ENCODE peak calls at places on chromosomes 3 and 15, in seven cellular contexts. M, Q, C, R, E, V and J are unnamed samples.

GRCh38 chr3:106086636-106087035 is 217.8 kb upstream of the CBLB start:
- DNase-seq in M (no peak), Q (no peak), C (no peak), R (no peak), E (no peak), V (no peak), J (no peak)

GRCh38 chr3:196080997-196081833 is 675 bp downstream of the TFRC start:
- DNase-seq in M (peak), Q (peak), C (no peak), R (peak), E (peak), V (peak), J (peak)

GRCh38 chr3:157353657-157354056 is 83.0 kb upstream of the PTX3 start:
- DNase-seq in M (no peak), Q (no peak), C (no peak), R (no peak), E (no peak), V (no peak), J (no peak)

GRCh38 chr3:45332901-45333407 is 55.4 kb upstream of the LARS2 start:
- DNase-seq in M (no peak), Q (no peak), C (no peak), R (no peak), E (no peak), V (no peak), J (no peak)

GRCh38 chr3:129078510-129078909 is 17.9 kb downstream of the GP9 start:
- DNase-seq in M (no peak), Q (no peak), C (no peak), R (no peak), E (no peak), V (no peak), J (no peak)

GRCh38 chr3:188164248-188164687 is 10.3 kb downstream of the LPP start:
- DNase-seq in M (no peak), Q (no peak), C (no peak), R (no peak), E (no peak), V (peak), J (no peak)

GRCh38 chr15:92400573-92400972 is 6.9 kb downstream of the ST8SIA2 start:
- DNase-seq in M (no peak), Q (no peak), C (no peak), R (no peak), E (no peak), V (no peak), J (no peak)

GRCh38 chr15:60945196-60945595 is 283.9 kb downstream of the RORA start:
- DNase-seq in M (peak), Q (no peak), C (no peak), R (peak), E (no peak), V (no peak), J (peak)

GRCh38 chr15:35719964-35720507 is 174.1 kb upstream of the DPH6 start:
- DNase-seq in M (no peak), Q (peak), C (no peak), R (no peak), E (no peak), V (no peak), J (no peak)

GRCh38 chr3:107934808-107935207 is 156.0 kb downstream of the CD47 start:
- DNase-seq in M (no peak), Q (no peak), C (no peak), R (no peak), E (no peak), V (no peak), J (no peak)

GRCh38 chr3:188943591-188943990 is 228.2 kb upstream of the TPRG1 start:
- DNase-seq in M (no peak), Q (peak), C (no peak), R (no peak), E (no peak), V (no peak), J (no peak)

GRCh38 chr3:138367912-138368311 is 19.5 kb downstream of the MRAS start:
- DNase-seq in M (peak), Q (peak), C (no peak), R (no peak), E (no peak), V (no peak), J (peak)

GRCh38 chr3:2735392-2735894 is 374.7 kb downstream of the IL5RA start:
- DNase-seq in M (no peak), Q (no peak), C (no peak), R (no peak), E (no peak), V (no peak), J (no peak)

GRCh38 chr15:58442122-58442521 is 10.3 kb downstream of the LIPC start:
- DNase-seq in M (no peak), Q (no peak), C (no peak), R (no peak), E (no peak), V (no peak), J (no peak)

GRCh38 chr3:31166249-31166885 is 271.9 kb upstream of the GADL1 start:
- DNase-seq in M (no peak), Q (peak), C (no peak), R (no peak), E (no peak), V (no peak), J (no peak)

GRCh38 chr3:24005669-24006068 is 60.6 kb downstream of the NR1D2 start:
- DNase-seq in M (no peak), Q (no peak), C (no peak), R (no peak), E (no peak), V (no peak), J (no peak)

GRCh38 chr3:25678581-25678980 is 13.9 kb upstream of the TOP2B start:
- DNase-seq in M (no peak), Q (no peak), C (no peak), R (no peak), E (no peak), V (no peak), J (no peak)

GRCh38 chr3:65951836-65952505 is 86.7 kb downstream of the MAGI1 start:
- DNase-seq in M (no peak), Q (peak), C (no peak), R (no peak), E (no peak), V (no peak), J (no peak)

GRCh38 chr3:133295199-133295901 is 104.5 kb upstream of the BFSP2 start:
- DNase-seq in M (no peak), Q (peak), C (no peak), R (peak), E (no peak), V (no peak), J (no peak)

DNA sequence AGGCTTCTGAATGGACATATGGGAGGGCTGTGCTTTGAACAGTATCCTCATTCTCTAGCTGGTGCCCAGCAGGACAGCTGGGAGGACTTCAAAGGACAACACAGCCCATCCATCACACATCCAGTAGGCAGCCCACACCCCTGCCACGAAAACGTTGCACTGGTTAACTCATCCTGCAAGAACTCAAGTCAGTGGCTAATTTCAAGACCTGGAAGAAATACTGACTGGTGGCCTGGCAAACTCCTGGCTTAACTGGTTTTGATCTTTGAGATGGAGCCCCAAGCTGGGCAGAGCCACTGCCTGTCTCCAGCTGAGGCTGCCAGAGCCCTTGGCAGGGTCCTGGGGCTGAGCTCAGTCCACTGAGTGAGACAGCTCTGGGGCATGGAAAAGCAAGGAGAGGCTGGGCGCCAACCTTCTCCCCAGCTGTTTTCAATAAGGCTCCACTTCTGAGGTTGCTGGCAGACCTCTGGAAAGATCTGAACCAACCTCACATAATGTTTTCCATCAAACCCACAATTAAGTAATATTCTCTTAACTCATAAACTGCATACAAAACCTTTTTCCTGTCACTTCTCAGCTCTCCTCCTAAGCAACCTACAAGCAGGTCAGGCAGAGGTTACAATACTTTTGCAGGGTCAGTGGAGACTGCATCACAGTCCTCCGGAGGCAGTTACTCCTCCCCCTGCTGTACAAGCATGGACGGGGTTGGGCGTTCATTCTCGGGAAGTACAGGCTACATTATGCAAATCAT is 110.3 kb downstream of the MYLK start:
- DNase-seq in M (peak), Q (peak), C (no peak), R (no peak), E (no peak), V (no peak), J (no peak)
- TF ChIP-seq POLR2A in M (no peak), Q (no peak), C (no peak), R (no peak), E (no peak), V (no peak), J (no peak)

GRCh38 chr3:185328324-185329004 is 34.5 kb upstream of the MAP3K13 start:
- DNase-seq in M (no peak), Q (no peak), C (no peak), R (peak), E (no peak), V (no peak), J (no peak)
- TF ChIP-seq POLR2A in M (no peak), Q (no peak), C (no peak), R (peak), E (no peak), V (no peak), J (no peak)

GRCh38 chr3:55486101-55486856 is 827 bp downstream of the WNT5A start:
- DNase-seq in M (peak), Q (peak), C (no peak), R (no peak), E (no peak), V (no peak), J (peak)
- TF ChIP-seq POLR2A in M (peak), Q (no peak), C (no peak), R (no peak), E (no peak), V (no peak), J (no peak)

GRCh38 chr15:81311834-81312459 is 12.0 kb downstream of the STARD5 start:
- DNase-seq in M (no peak), Q (peak), C (no peak), R (no peak), E (no peak), V (no peak), J (no peak)

GRCh38 chr15:81314378-81314777 is 9.6 kb downstream of the STARD5 start:
- DNase-seq in M (no peak), Q (no peak), C (no peak), R (no peak), E (no peak), V (no peak), J (no peak)

GRCh38 chr15:81313686-81314085 is 10.3 kb downstream of the STARD5 start:
- DNase-seq in M (no peak), Q (peak), C (no peak), R (no peak), E (no peak), V (no peak), J (no peak)

GRCh38 chr15:81310480-81310879 is 13.5 kb downstream of the STARD5 start:
- DNase-seq in M (no peak), Q (no peak), C (no peak), R (no peak), E (no peak), V (no peak), J (no peak)

DNA sequence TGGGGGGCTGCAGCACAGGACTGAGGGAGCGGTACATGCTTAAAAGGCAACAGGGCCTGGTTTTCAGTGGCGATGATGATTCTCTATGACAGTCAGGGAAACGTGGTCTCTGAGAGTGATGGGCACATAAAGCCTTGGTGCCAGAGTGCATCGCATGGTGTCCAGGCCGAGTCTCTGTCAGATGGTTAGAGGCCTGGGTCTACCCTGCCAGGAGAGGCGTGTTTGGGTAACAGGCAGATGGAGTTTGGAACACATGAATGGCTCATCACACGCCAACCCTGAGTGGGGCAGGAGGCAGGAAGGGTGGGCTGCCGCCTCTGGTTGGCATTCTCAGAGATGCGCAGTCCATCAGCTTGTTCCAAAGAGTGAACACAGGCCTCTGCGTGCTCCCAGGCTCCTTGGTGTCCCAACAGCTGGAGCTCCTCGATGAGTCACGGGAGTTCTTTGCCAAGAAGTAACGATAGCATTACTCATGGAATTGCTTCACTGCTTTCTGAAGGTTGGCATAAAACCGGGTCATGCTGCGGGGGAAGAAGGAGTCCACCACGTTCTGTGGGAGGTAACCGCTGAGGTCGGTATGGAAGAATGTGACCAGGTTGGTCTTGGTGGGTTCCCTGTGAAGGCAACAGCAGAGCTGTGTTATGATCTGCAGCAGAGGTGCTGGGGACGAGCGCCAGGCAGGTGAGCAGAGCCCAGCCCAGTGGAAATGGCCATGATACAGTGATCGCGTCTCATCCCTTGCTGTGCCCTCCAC is 11.0 kb downstream of the STARD5 start:
- DNase-seq in M (peak), Q (peak), C (no peak), R (peak), E (peak), V (no peak), J (peak)
- TF ChIP-seq POLR2A in M (no peak), Q (no peak), C (no peak), R (peak), E (no peak), V (no peak), J (no peak)